ENCODE peak calls at places on chromosome 21, in five cellular contexts. W, L, X, K and V are unnamed samples.

GRCh38 chr21:46202592-46203202 is 18.4 kb upstream of the SPATC1L start:
- DNase-seq in K (no peak), X (no peak), W (no peak), L (no peak), V (peak)

GRCh38 chr21:37878946-37879660 is 37.2 kb downstream of the KCNJ6 start:
- DNase-seq in X (no peak), K (peak), L (no peak), W (peak), V (no peak)

GRCh38 chr21:31235671-31236450 is 108.2 kb downstream of the TIAM1 start:
- DNase-seq in W (no peak), K (peak), X (peak), L (no peak), V (no peak)

GRCh38 chr21:45640888-45641479 is 2.5 kb upstream of the PCBP3 start:
- DNase-seq in X (peak), K (no peak), L (no peak), W (no peak), V (peak)

GRCh38 chr21:14251336-14251735 is 35.4 kb downstream of the RBM11 start:
- DNase-seq in X (no peak), W (no peak), K (no peak), L (no peak), V (no peak)

GRCh38 chr21:39318091-39318959 is 4.9 kb upstream of the BRWD1 start:
- DNase-seq in K (no peak), L (no peak), W (no peak), X (no peak), V (no peak)

GRCh38 chr21:28795251-28795650 is 197.4 kb downstream of the LTN1 start:
- DNase-seq in X (no peak), K (no peak), W (no peak), L (no peak), V (no peak)

GRCh38 chr21:42258885-42259407 is 40.0 kb downstream of the ABCG1 start:
- DNase-seq in X (no peak), W (no peak), L (no peak), K (no peak), V (no peak)

GRCh38 chr21:30567617-30568016 is 6.5 kb upstream of the KRTAP19-7 start:
- DNase-seq in W (no peak), X (no peak), K (no peak), L (no peak), V (no peak)

GRCh38 chr21:28602581-28602980 is 390.1 kb downstream of the LTN1 start:
- DNase-seq in W (no peak), K (no peak), X (no peak), L (no peak), V (no peak)

GRCh38 chr21:46117586-46118304 is 19.8 kb downstream of the COL6A2 start:
- DNase-seq in X (no peak), W (no peak), L (no peak), K (no peak), V (no peak)

GRCh38 chr21:44304846-44305245 is 5.0 kb downstream of the PFKL start:
- DNase-seq in W (no peak), L (peak), K (no peak), X (peak), V (peak)

GRCh38 chr21:41396452-41397107 is 29.5 kb upstream of the MX1 start:
- DNase-seq in K (no peak), X (peak), W (no peak), L (peak), V (peak)

GRCh38 chr21:41865002-41865777 is 14.0 kb downstream of the PRDM15 start:
- DNase-seq in L (no peak), W (no peak), X (no peak), K (no peak), V (no peak)

GRCh38 chr21:19236209-19236608 is 832.6 kb upstream of the TMPRSS15 start:
- DNase-seq in K (no peak), X (peak), W (no peak), L (no peak), V (no peak)

GRCh38 chr21:37829447-37829846 is 86.8 kb downstream of the KCNJ6 start:
- DNase-seq in X (peak), K (no peak), W (peak), L (no peak), V (no peak)

GRCh38 chr21:44065428-44065827 is 41.8 kb upstream of the PWP2 start:
- DNase-seq in W (no peak), X (no peak), K (no peak), L (peak), V (no peak)

GRCh38 chr21:15293251-15293650 is 228.5 kb upstream of the NRIP1 start:
- DNase-seq in L (no peak), W (peak), K (no peak), X (peak), V (peak)

GRCh38 chr21:38847556-38847955 is 41.8 kb downstream of the ETS2 start:
- DNase-seq in W (no peak), X (no peak), L (no peak), K (no peak), V (no peak)

GRCh38 chr21:25734654-25735220 is at the start of the genes ATP5PF and GABPA:
- DNase-seq in K (peak), W (peak), L (peak), X (peak), V (peak)

GRCh38 chr21:27721675-27722074 is 754.8 kb upstream of the ADAMTS5 start:
- DNase-seq in W (no peak), X (no peak), L (no peak), K (no peak), V (no peak)

GRCh38 chr21:46441961-46442498 is 16.7 kb upstream of the DIP2A start:
- DNase-seq in X (no peak), K (no peak), L (no peak), W (no peak), V (no peak)

GRCh38 chr21:37220433-37220980 is 46.6 kb downstream of the VPS26C start:
- DNase-seq in X (no peak), K (no peak), L (peak), W (peak), V (no peak)

GRCh38 chr21:41668686-41669532 is 97.9 kb downstream of the RIPK4 start:
- DNase-seq in W (no peak), K (no peak), L (no peak), X (no peak), V (no peak)

GRCh38 chr21:21085206-21085605 is 87.0 kb downstream of the NCAM2 start:
- DNase-seq in K (no peak), L (no peak), W (no peak), X (no peak), V (no peak)

GRCh38 chr21:35324372-35325220 is 275.5 kb upstream of the RUNX1 start:
- DNase-seq in K (no peak), X (peak), W (peak), L (no peak), V (no peak)

GRCh38 chr21:18298228-18298627 is 53.6 kb downstream of the CHODL start:
- DNase-seq in W (no peak), X (no peak), K (no peak), L (no peak), V (peak)

GRCh38 chr21:44926364-44927101 is 5.8 kb upstream of the ITGB2 start:
- DNase-seq in X (no peak), W (peak), K (no peak), L (peak), V (no peak)

GRCh38 chr21:18369115-18369514 is 34.5 kb downstream of the TMPRSS15 start:
- DNase-seq in K (no peak), X (peak), L (no peak), W (no peak), V (no peak)

GRCh38 chr21:44875341-44875740 is 1.9 kb upstream of the PTTG1IP start:
- DNase-seq in L (no peak), W (peak), K (no peak), X (no peak), V (no peak)